ENCODE peak calls at places on chromosome 4, in nine cellular contexts. R is astrocyte of the spinal cord; F is Ammon's horn; H is lower leg skin; W is GM10248; E is kidney epithelial cell; B is mammary epithelial cell; M is hypothalamus; T is activated CD4-positive, alpha-beta T cell treated with anti-CD3 and anti-CD28 coated beads, Interleukin-2, amount 50 U/mL, for 1 hour. D is an unnamed sample.

GRCh38 chr4:30402276-30402675 is 317.9 kb upstream of the PCDH7 start:
- DNase-seq in E (no peak), T (no peak), F (no peak), W (no peak), H (no peak), B (peak; percentile 8), R (peak; percentile 30), M (no peak), D (no peak)

GRCh38 chr4:96228463-96228862 is 388.6 kb downstream of the PDHA2 start:
- DNase-seq in B (no peak), M (no peak), H (no peak), T (no peak), F (no peak), R (no peak), W (no peak), E (no peak), D (no peak)

GRCh38 chr4:173367285-173367684 is 3.5 kb upstream of the SAP30 start:
- DNase-seq in H (no peak), T (no peak), M (no peak), F (no peak), R (peak; percentile 18), E (no peak), B (peak; percentile 44), W (peak; percentile 38), D (peak; percentile 13)

GRCh38 chr4:82989567-82990429 is 20.8 kb downstream of the LIN54 start:
- DNase-seq in W (peak; percentile 65), R (peak; percentile 41), B (no peak), M (no peak), E (no peak), F (no peak), H (no peak), T (no peak), D (no peak)

GRCh38 chr4:26213317-26213716 is 107.5 kb upstream of the RBPJ start:
- DNase-seq in W (no peak), F (no peak), H (no peak), E (no peak), R (no peak), B (no peak), M (no peak), T (no peak), D (no peak)

GRCh38 chr4:180827193-180827592 is 1416.0 kb upstream of the TENM3 start:
- DNase-seq in M (no peak), T (no peak), F (peak; percentile 35), R (peak; percentile 43), H (no peak), W (no peak), E (no peak), B (no peak), D (no peak)

GRCh38 chr4:92809381-92809780 is 505.6 kb downstream of the GRID2 start:
- DNase-seq in R (no peak), B (no peak), H (no peak), F (no peak), W (no peak), M (no peak), T (no peak), E (no peak), D (no peak)

GRCh38 chr4:139622856-139623255 is 42.8 kb upstream of the MGST2 start:
- DNase-seq in E (no peak), M (no peak), H (no peak), T (no peak), B (no peak), F (no peak), W (no peak), R (no peak), D (no peak)

GRCh38 chr4:113471141-113471860 is 290.2 kb downstream of the CAMK2D start:
- DNase-seq in E (no peak), M (no peak), B (no peak), F (no peak), T (no peak), H (no peak), W (no peak), R (peak; percentile 58), D (no peak)

GRCh38 chr4:77358315-77358928 is 201.4 kb downstream of the CCNG2 start:
- DNase-seq in B (peak; percentile 37), H (no peak), M (no peak), R (peak; percentile 37), W (peak; percentile 40), F (peak; percentile 60), T (no peak), E (peak; percentile 2), D (no peak)

D was measured in GM06990.